ENCODE peak calls at places on chromosome 12, in nine cellular contexts. F is effector memory CD4-positive, alpha-beta T cell; E is GM10248; I is C1 segment of cervical spinal cord; V is heart left ventricle; H is stimulated activated CD8-positive, alpha-beta memory T cell treated with anti-CD3 and anti-CD28 coated beads, Interleukin-15, amount 100 ng/mL, for 1 hour; G is NCI-H345; Z is nucleus accumbens; W is mucosa of gallbladder. Y is an unnamed sample.

GRCh38 chr12:1706284-1707016 is 15.6 kb downstream of the ADIPOR2 start:
- DNase-seq in F (no peak), E (no peak), I (no peak), V (no peak), H (no peak), G (no peak), Z (no peak), W (no peak), Y (no peak)

GRCh38 chr12:110704750-110705149 is 15.8 kb upstream of the HVCN1 start:
- DNase-seq in F (no peak), E (peak), I (no peak), V (no peak), H (no peak), G (peak), Z (no peak), W (no peak), Y (no peak)

GRCh38 chr12:69534389-69534822 is 50.9 kb upstream of the CCT2 start:
- DNase-seq in F (no peak), E (peak), I (peak), V (peak), H (no peak), G (no peak), Z (peak), W (peak), Y (peak)

GRCh38 chr12:25648460-25648859 is 95.4 kb upstream of the LMNTD1 start:
- DNase-seq in F (no peak), E (no peak), I (peak), V (peak), H (no peak), G (peak), Z (peak), W (peak), Y (peak)

GRCh38 chr12:39354955-39355354 is 88.0 kb downstream of the KIF21A start:
- DNase-seq in F (no peak), E (no peak), I (no peak), V (no peak), H (no peak), G (no peak), Z (no peak), W (no peak), Y (no peak)

GRCh38 chr12:83378186-83378727 is 691.6 kb downstream of the TMTC2 start:
- DNase-seq in F (no peak), E (no peak), I (no peak), V (no peak), H (no peak), G (no peak), Z (no peak), W (no peak), Y (no peak)

GRCh38 chr12:26032290-26032689 is 73.8 kb downstream of the RASSF8 start:
- DNase-seq in F (no peak), E (no peak), I (no peak), V (no peak), H (no peak), G (no peak), Z (no peak), W (no peak), Y (no peak)

GRCh38 chr12:73067616-73068015 is 795.4 kb downstream of the TRHDE start:
- DNase-seq in F (no peak), E (no peak), I (no peak), V (no peak), H (no peak), G (no peak), Z (no peak), W (no peak), Y (no peak)

GRCh38 chr12:104604070-104604994 is 147.6 kb downstream of the CHST11 start:
- DNase-seq in F (peak), E (peak), I (no peak), V (peak), H (peak), G (no peak), Z (peak), W (peak), Y (peak)

GRCh38 chr12:116416161-116416560 is 138.7 kb upstream of the MED13L start:
- DNase-seq in F (no peak), E (no peak), I (no peak), V (no peak), H (no peak), G (no peak), Z (no peak), W (no peak), Y (no peak)

GRCh38 chr12:101407054-101407437 is 526 bp downstream of the ARL1 start:
- DNase-seq in F (peak), E (no peak), I (no peak), V (no peak), H (no peak), G (peak), Z (peak), W (no peak), Y (peak)

GRCh38 chr12:132222096-132222807 is 78.0 kb downstream of the NOC4L start:
- DNase-seq in F (peak), E (no peak), I (no peak), V (no peak), H (no peak), G (peak), Z (no peak), W (no peak), Y (no peak)

GRCh38 chr12:70774055-70774454 is 136.8 kb upstream of the PTPRB start:
- DNase-seq in F (no peak), E (no peak), I (no peak), V (no peak), H (no peak), G (peak), Z (no peak), W (no peak), Y (no peak)

GRCh38 chr12:76890407-76891143 is 11.8 kb upstream of the CSRP2 start:
- DNase-seq in F (no peak), E (no peak), I (no peak), V (no peak), H (no peak), G (no peak), Z (peak), W (no peak), Y (no peak)

GRCh38 chr12:53624956-53625355 is 1.2 kb downstream of the ATF7 start:
- DNase-seq in F (no peak), E (no peak), I (no peak), V (no peak), H (no peak), G (no peak), Z (no peak), W (no peak), Y (no peak)

GRCh38 chr12:125187780-125188741 is 122.8 kb downstream of the AACS start:
- DNase-seq in F (no peak), E (no peak), I (no peak), V (no peak), H (no peak), G (peak), Z (no peak), W (no peak), Y (no peak)

GRCh38 chr12:46494424-46494823 is 121.9 kb upstream of the SLC38A2 start:
- DNase-seq in F (no peak), E (no peak), I (no peak), V (no peak), H (no peak), G (no peak), Z (no peak), W (no peak), Y (no peak)

GRCh38 chr12:124359671-124360581 is 65.0 kb downstream of the RFLNA start:
- DNase-seq in F (no peak), E (no peak), I (peak), V (peak), H (no peak), G (peak), Z (peak), W (peak), Y (no peak)

GRCh38 chr12:109998241-109998903 is 858 bp upstream of the ANKRD13A start:
- DNase-seq in F (no peak), E (no peak), I (no peak), V (no peak), H (no peak), G (no peak), Z (no peak), W (no peak), Y (no peak)

GRCh38 chr12:57242329-57242690 is 8.7 kb downstream of the STAC3 start:
- DNase-seq in F (no peak), E (no peak), I (peak), V (peak), H (no peak), G (peak), Z (peak), W (no peak), Y (no peak)

GRCh38 chr12:112386726-112387125 is 4.5 kb upstream of the HECTD4 start:
- DNase-seq in F (no peak), E (no peak), I (no peak), V (peak), H (no peak), G (no peak), Z (no peak), W (no peak), Y (no peak)

GRCh38 chr12:88305491-88305890 is 163.4 kb downstream of the TMTC3 start:
- DNase-seq in F (no peak), E (no peak), I (no peak), V (no peak), H (no peak), G (no peak), Z (no peak), W (no peak), Y (no peak)